ENCODE peak calls at places on chromosomes 2 and 18, in eight cellular contexts. S, F, V, P, R, C, T and E are unnamed samples.

GRCh38 chr2:132374961-132375360 is 41.6 kb upstream of the GPR39 start:
- DNase-seq in S (no peak), F (no peak), V (no peak), P (no peak), R (peak; percentile 22), C (no peak), T (no peak), E (no peak)

GRCh38 chr18:11714244-11714918 is 25.3 kb downstream of the GNAL start:
- DNase-seq in S (no peak), F (no peak), V (no peak), P (no peak), R (no peak), C (no peak), T (no peak), E (no peak)

GRCh38 chr2:199019898-199020507 is 437.7 kb downstream of the SATB2 start:
- DNase-seq in S (no peak), F (no peak), V (no peak), P (peak; percentile 38), R (no peak), C (peak; percentile 18), T (no peak), E (peak; percentile 5)

GRCh38 chr18:34936772-34937171 is 104.4 kb upstream of the MAPRE2 start:
- DNase-seq in S (no peak), F (no peak), V (no peak), P (no peak), R (no peak), C (no peak), T (no peak), E (no peak)

GRCh38 chr2:11764920-11765319 is 18.5 kb downstream of the LPIN1 start:
- DNase-seq in S (no peak), F (no peak), V (no peak), P (no peak), R (no peak), C (no peak), T (no peak), E (no peak)

GRCh38 chr2:119240311-119241204 is 16.9 kb downstream of the STEAP3 start:
- DNase-seq in S (no peak), F (no peak), V (no peak), P (peak; percentile 62), R (no peak), C (peak; percentile 62), T (peak; percentile 61), E (no peak)

GRCh38 chr2:191351298-191351697 is 106.1 kb downstream of the MYO1B start:
- DNase-seq in S (no peak), F (no peak), V (no peak), P (no peak), R (no peak), C (no peak), T (no peak), E (no peak)

GRCh38 chr2:233758849-233759248 is 1.2 kb upstream of the UGT1A1 start:
- DNase-seq in S (no peak), F (no peak), V (no peak), P (no peak), R (no peak), C (no peak), T (no peak), E (no peak)

GRCh38 chr2:185393091-185393490 is 345.5 kb upstream of the FSIP2 start:
- DNase-seq in S (no peak), F (no peak), V (no peak), P (no peak), R (no peak), C (no peak), T (no peak), E (no peak)

GRCh38 chr2:122864728-122865127 is 1109.3 kb downstream of the TSN start:
- DNase-seq in S (no peak), F (no peak), V (no peak), P (no peak), R (no peak), C (no peak), T (no peak), E (no peak)

GRCh38 chr2:241300000-241300399 is 15.5 kb downstream of the HDLBP start:
- DNase-seq in S (no peak), F (peak; percentile 69), V (no peak), P (no peak), R (no peak), C (no peak), T (no peak), E (no peak)

GRCh38 chr2:169910109-169910799 is 83.0 kb downstream of the UBR3 start:
- DNase-seq in S (no peak), F (no peak), V (no peak), P (no peak), R (no peak), C (no peak), T (no peak), E (no peak)

GRCh38 chr2:237475704-237476107 is 11.3 kb upstream of the MLPH start:
- DNase-seq in S (peak; percentile 17), F (peak; percentile 78), V (no peak), P (no peak), R (no peak), C (no peak), T (no peak), E (no peak)

GRCh38 chr2:101815739-101816391 is 118.4 kb downstream of the MAP4K4 start:
- DNase-seq in S (no peak), F (no peak), V (no peak), P (no peak), R (no peak), C (no peak), T (no peak), E (no peak)